ENCODE peak calls at places on chromosomes 1 and 21, in eight cellular contexts. E is right cardiac atrium; L is T-helper 17 cell; A is activated CD8-positive, alpha-beta T cell treated with anti-CD3 and anti-CD28 coated beads for 36 hours; Y is aorta; J is left cardiac atrium; Z is HCT116; F is stimulated activated naive CD8-positive, alpha-beta T cell treated with anti-CD3 and anti-CD28 coated beads, Interleukin-15, Interleukin-2, amounts not matched to agents 100 U/mL and 50 U/mL, for 24 hours. B is an unnamed sample.

GRCh38 chr1:158646465-158646864 is 40.0 kb downstream of the SPTA1 start:
- ATAC-seq in E (no peak), F (no peak), A (no peak), J (no peak), Z (no peak), L (no peak), Y (no peak), B (no peak)

GRCh38 chr1:30743584-30744059 is 14.0 kb downstream of the LAPTM5 start:
- ATAC-seq in E (no peak), Y (no peak), Z (no peak), F (peak), L (peak), J (peak), A (peak), B (peak)

GRCh38 chr1:164061528-164061927 is 497.5 kb upstream of the PBX1 start:
- ATAC-seq in Y (peak), L (no peak), J (no peak), F (no peak), E (no peak), A (no peak), Z (no peak), B (no peak)

GRCh38 chr1:171913385-171913784 is 72.1 kb downstream of the DNM3 start:
- ATAC-seq in L (no peak), Y (no peak), A (no peak), E (peak), J (no peak), Z (peak), F (no peak), B (no peak)

GRCh38 chr1:17673335-17674075 is 81.6 kb upstream of the ACTL8 start:
- ATAC-seq in L (no peak), J (peak), F (no peak), E (peak), A (no peak), Y (no peak), Z (no peak), B (no peak)

GRCh38 chr21:15061747-15062146 is 3.1 kb downstream of the NRIP1 start:
- ATAC-seq in F (no peak), A (no peak), Y (no peak), J (no peak), L (no peak), Z (no peak), E (no peak), B (no peak)

GRCh38 chr1:109184657-109185056 is 29.1 kb upstream of the SARS1 start:
- ATAC-seq in Y (no peak), F (no peak), A (no peak), L (no peak), E (no peak), Z (no peak), J (no peak), B (no peak)

GRCh38 chr1:111030590-111030989 is 66.9 kb upstream of the LRIF1 start:
- ATAC-seq in F (peak), Z (peak), L (peak), E (peak), A (peak), Y (no peak), J (no peak), B (no peak)

GRCh38 chr1:109388884-109389637 is 8.7 kb downstream of the SORT1 start:
- ATAC-seq in L (no peak), E (no peak), Y (no peak), A (no peak), F (no peak), Z (no peak), J (peak), B (no peak)

GRCh38 chr21:39562791-39563770 is 49.7 kb upstream of the B3GALT5 start:
- ATAC-seq in E (no peak), J (peak), F (no peak), Y (no peak), L (no peak), Z (peak), A (no peak), B (no peak)

GRCh38 chr1:64173300-64173940 is 30.0 kb upstream of the UBE2U start:
- ATAC-seq in L (no peak), F (no peak), A (no peak), E (no peak), Z (no peak), Y (no peak), J (peak), B (no peak)

GRCh38 chr1:31782766-31783410 is 18.7 kb upstream of the ADGRB2 start:
- ATAC-seq in A (no peak), Y (no peak), J (no peak), L (no peak), E (peak), Z (no peak), F (no peak), B (no peak)

GRCh38 chr21:44576025-44576420 is 2.5 kb downstream of the KRTAP10-4 start:
- ATAC-seq in J (no peak), L (no peak), F (no peak), A (no peak), Z (no peak), E (no peak), Y (no peak), B (no peak)

GRCh38 chr1:37755290-37755689 is 9.6 kb downstream of the EPHA10 start:
- ATAC-seq in J (no peak), E (no peak), A (peak), F (peak), Z (no peak), L (no peak), Y (no peak), B (no peak)

GRCh38 chr1:213325482-213325881 is 274.4 kb downstream of the RPS6KC1 start:
- ATAC-seq in J (no peak), Z (no peak), F (no peak), E (no peak), L (no peak), A (no peak), Y (no peak), B (no peak)

GRCh38 chr1:228308628-228309547 is 97.7 kb downstream of the TRIM11 start:
- ATAC-seq in J (no peak), F (no peak), Y (no peak), A (peak), E (no peak), Z (peak), L (no peak), B (no peak)

GRCh38 chr1:70140894-70141293 is 64.5 kb downstream of the LRRC40 start:
- ATAC-seq in E (no peak), Z (no peak), J (peak), L (no peak), A (no peak), F (no peak), Y (peak), B (no peak)

GRCh38 chr1:112974646-112975045 is 18.6 kb upstream of the SLC16A1 start:
- ATAC-seq in Y (no peak), A (no peak), L (no peak), F (no peak), E (no peak), Z (no peak), J (no peak), B (no peak)

GRCh38 chr1:35454616-35455015 is 102.6 kb downstream of the KIAA0319L start:
- ATAC-seq in L (peak), E (peak), J (peak), A (peak), Z (peak), F (peak), Y (peak), B (peak)

GRCh38 chr1:238177351-238177750 is 286.6 kb upstream of the ZP4 start:
- ATAC-seq in F (no peak), Z (no peak), Y (no peak), E (no peak), A (no peak), L (no peak), J (no peak), B (no peak)

GRCh38 chr1:101511501-101511900 is 274.7 kb downstream of the S1PR1 start:
- ATAC-seq in J (no peak), Y (no peak), F (no peak), Z (no peak), A (no peak), E (no peak), L (no peak), B (no peak)

GRCh38 chr1:200133123-200133522 is 105.6 kb downstream of the NR5A2 start:
- ATAC-seq in E (no peak), F (no peak), L (no peak), Y (no peak), A (no peak), J (no peak), Z (no peak), B (no peak)

GRCh38 chr21:31360717-31361116 is 16.7 kb upstream of the TIAM1 start:
- ATAC-seq in E (no peak), Z (no peak), Y (no peak), A (no peak), J (no peak), F (no peak), L (no peak), B (no peak)

GRCh38 chr1:202589190-202589680 is 121.0 kb downstream of the SYT2 start:
- ATAC-seq in Z (peak), F (no peak), J (peak), Y (peak), L (no peak), E (peak), A (no peak), B (peak)

GRCh38 chr1:200473698-200474371 is 64.0 kb upstream of the ZNF281 start:
- ATAC-seq in Z (no peak), F (peak), E (no peak), Y (no peak), J (no peak), A (peak), L (peak), B (no peak)

GRCh38 chr1:223039990-223040389 is 103.1 kb downstream of the TLR5 start:
- ATAC-seq in Z (no peak), L (no peak), A (no peak), F (no peak), E (no peak), J (no peak), Y (no peak), B (no peak)

GRCh38 chr1:44423706-44424546 is 18.9 kb downstream of the RNF220 start:
- ATAC-seq in Y (peak), F (no peak), E (peak), J (peak), A (no peak), Z (no peak), L (no peak), B (peak)

GRCh38 chr1:147700042-147700711 is 29.9 kb upstream of the ACP6 start:
- ATAC-seq in J (peak), Z (peak), F (peak), A (peak), Y (peak), E (peak), L (peak), B (peak)

GRCh38 chr21:34897828-34898227 is 151.3 kb downstream of the RUNX1 start:
- ATAC-seq in L (no peak), Z (no peak), F (peak), Y (no peak), E (no peak), J (no peak), A (peak), B (no peak)

GRCh38 chr1:91557826-91558225 is 57.2 kb downstream of the CDC7 start:
- ATAC-seq in L (no peak), Z (no peak), E (no peak), Y (no peak), A (no peak), J (no peak), F (no peak), B (no peak)

GRCh38 chr1:74455390-74455789 is 57.0 kb downstream of the LRRC53 start:
- ATAC-seq in J (no peak), Y (no peak), A (no peak), F (no peak), E (no peak), L (no peak), Z (no peak), B (no peak)

GRCh38 chr1:248625166-248625565 is 9.7 kb downstream of the OR2T11 start:
- ATAC-seq in Z (no peak), E (no peak), F (no peak), A (no peak), L (no peak), Y (no peak), J (no peak), B (no peak)

GRCh38 chr1:201396859-201397464 is 2.2 kb downstream of the LAD1 start:
- ATAC-seq in Y (no peak), A (no peak), L (no peak), F (no peak), J (no peak), E (peak), Z (peak), B (no peak)

GRCh38 chr1:61293986-61294504 is 211.7 kb downstream of the NFIA start:
- ATAC-seq in F (no peak), J (no peak), E (no peak), A (no peak), Z (no peak), Y (no peak), L (no peak), B (no peak)

GRCh38 chr1:29836626-29837305 is 600.4 kb downstream of the PTPRU start:
- ATAC-seq in F (no peak), Y (no peak), A (no peak), J (no peak), Z (no peak), E (no peak), L (no peak), B (no peak)

GRCh38 chr1:219152759-219153158 is 20.9 kb upstream of the LYPLAL1 start:
- ATAC-seq in E (no peak), L (no peak), F (no peak), Z (no peak), Y (no peak), A (no peak), J (no peak), B (no peak)

GRCh38 chr1:19765623-19766022 is 34.1 kb downstream of the TMCO4 start:
- ATAC-seq in J (no peak), A (peak), E (no peak), Y (no peak), Z (peak), L (no peak), F (peak), B (no peak)

GRCh38 chr1:147837129-147837776 is 65.3 kb upstream of the GJA8 start:
- ATAC-seq in Y (no peak), Z (no peak), E (no peak), F (no peak), J (no peak), A (no peak), L (no peak), B (no peak)

GRCh38 chr1:24954631-24955030 is 24.6 kb upstream of the RUNX3 start:
- ATAC-seq in Z (no peak), E (no peak), A (peak), Y (no peak), J (no peak), F (peak), L (peak), B (no peak)

B was measured in gastroesophageal sphincter.